ENCODE peak calls at places on chromosomes 2 and 18, in ten cellular contexts. One of them, this sample, is unnamed.
A peak's percentile ranks its signal among the peaks of the same experiment; 100 is the strongest.

GRCh38 chr18:3463052-3463451 is 13.1 kb downstream of the TGIF1 start:
- DNase-seq in fibroblast of the conjunctiva: no peak
- DNase-seq in sciatic nerve: no peak
- DNase-seq in hepatic stellate cell: no peak
- DNase-seq in cardiac fibroblast: no peak
- DNase-seq in IMR-90: peak; percentile 56
- DNase-seq in NCI-H82: no peak
- DNase-seq in NCI-H748 treated with DMSO at 0.1 percent for 48 hours: no peak
- DNase-seq in AG09319: no peak
- DNase-seq in anterior cingulate cortex: no peak
- DNase-seq in this sample: no peak

GRCh38 chr2:33336036-33336625 is 140.3 kb upstream of the RASGRP3 start:
- DNase-seq in fibroblast of the conjunctiva: no peak
- DNase-seq in sciatic nerve: no peak
- DNase-seq in hepatic stellate cell: no peak
- DNase-seq in cardiac fibroblast: no peak
- DNase-seq in IMR-90: no peak
- DNase-seq in NCI-H82: no peak
- DNase-seq in NCI-H748 treated with DMSO at 0.1 percent for 48 hours: no peak
- DNase-seq in AG09319: no peak
- DNase-seq in anterior cingulate cortex: no peak
- DNase-seq in this sample: no peak

GRCh38 chr2:37869756-37870155 is 55.3 kb upstream of the RMDN2 start:
- DNase-seq in fibroblast of the conjunctiva: peak; percentile 6
- DNase-seq in sciatic nerve: no peak
- DNase-seq in hepatic stellate cell: no peak
- DNase-seq in cardiac fibroblast: peak; percentile 34
- DNase-seq in IMR-90: peak; percentile 21
- DNase-seq in NCI-H82: no peak
- DNase-seq in NCI-H748 treated with DMSO at 0.1 percent for 48 hours: no peak
- DNase-seq in AG09319: no peak
- DNase-seq in anterior cingulate cortex: no peak
- DNase-seq in this sample: no peak

GRCh38 chr2:181999255-181999654 is 13.6 kb downstream of the PPP1R1C start:
- DNase-seq in fibroblast of the conjunctiva: no peak
- DNase-seq in sciatic nerve: no peak
- DNase-seq in hepatic stellate cell: no peak
- DNase-seq in cardiac fibroblast: no peak
- DNase-seq in IMR-90: no peak
- DNase-seq in NCI-H82: no peak
- DNase-seq in NCI-H748 treated with DMSO at 0.1 percent for 48 hours: peak; percentile 33
- DNase-seq in AG09319: no peak
- DNase-seq in anterior cingulate cortex: no peak
- DNase-seq in this sample: no peak

GRCh38 chr2:145095641-145096435 is 575.9 kb upstream of the ZEB2 start:
- DNase-seq in fibroblast of the conjunctiva: no peak
- DNase-seq in sciatic nerve: no peak
- DNase-seq in hepatic stellate cell: no peak
- DNase-seq in cardiac fibroblast: peak; percentile 61
- DNase-seq in IMR-90: peak; percentile 93
- DNase-seq in NCI-H82: no peak
- DNase-seq in NCI-H748 treated with DMSO at 0.1 percent for 48 hours: no peak
- DNase-seq in AG09319: no peak
- DNase-seq in anterior cingulate cortex: no peak
- DNase-seq in this sample: no peak

GRCh38 chr2:182868049-182868422 is 1.6 kb upstream of the FRZB start:
- DNase-seq in fibroblast of the conjunctiva: no peak
- DNase-seq in sciatic nerve: no peak
- DNase-seq in hepatic stellate cell: no peak
- DNase-seq in cardiac fibroblast: no peak
- DNase-seq in IMR-90: no peak
- DNase-seq in NCI-H82: peak; percentile 39
- DNase-seq in NCI-H748 treated with DMSO at 0.1 percent for 48 hours: no peak
- DNase-seq in AG09319: no peak
- DNase-seq in anterior cingulate cortex: no peak
- DNase-seq in this sample: no peak

GRCh38 chr2:172442072-172442895 is 14.9 kb downstream of the ITGA6 start:
- DNase-seq in fibroblast of the conjunctiva: peak; percentile 31
- DNase-seq in sciatic nerve: no peak
- DNase-seq in hepatic stellate cell: no peak
- DNase-seq in cardiac fibroblast: peak; percentile 72
- DNase-seq in IMR-90: peak; percentile 97
- DNase-seq in NCI-H82: no peak
- DNase-seq in NCI-H748 treated with DMSO at 0.1 percent for 48 hours: peak; percentile 39
- DNase-seq in AG09319: peak; percentile 54
- DNase-seq in anterior cingulate cortex: no peak
- DNase-seq in this sample: no peak

GRCh38 chr18:49754866-49755265 is 58.5 kb downstream of the ACAA2 start:
- DNase-seq in fibroblast of the conjunctiva: no peak
- DNase-seq in sciatic nerve: no peak
- DNase-seq in hepatic stellate cell: no peak
- DNase-seq in cardiac fibroblast: no peak
- DNase-seq in IMR-90: peak; percentile 13
- DNase-seq in NCI-H82: no peak
- DNase-seq in NCI-H748 treated with DMSO at 0.1 percent for 48 hours: no peak
- DNase-seq in AG09319: no peak
- DNase-seq in anterior cingulate cortex: no peak
- DNase-seq in this sample: no peak

GRCh38 chr18:66495844-66496243 is 108.0 kb downstream of the CDH19 start:
- DNase-seq in fibroblast of the conjunctiva: no peak
- DNase-seq in sciatic nerve: peak; percentile 60
- DNase-seq in hepatic stellate cell: no peak
- DNase-seq in cardiac fibroblast: peak; percentile 20
- DNase-seq in IMR-90: no peak
- DNase-seq in NCI-H82: peak; percentile 88
- DNase-seq in NCI-H748 treated with DMSO at 0.1 percent for 48 hours: no peak
- DNase-seq in AG09319: no peak
- DNase-seq in anterior cingulate cortex: no peak
- DNase-seq in this sample: no peak

GRCh38 chr2:30346475-30347169 is 100.4 kb upstream of the LCLAT1 start:
- DNase-seq in fibroblast of the conjunctiva: no peak
- DNase-seq in sciatic nerve: peak; percentile 68
- DNase-seq in hepatic stellate cell: no peak
- DNase-seq in cardiac fibroblast: peak; percentile 42
- DNase-seq in IMR-90: no peak
- DNase-seq in NCI-H82: peak; percentile 81
- DNase-seq in NCI-H748 treated with DMSO at 0.1 percent for 48 hours: no peak
- DNase-seq in AG09319: no peak
- DNase-seq in anterior cingulate cortex: no peak
- DNase-seq in this sample: no peak

GRCh38 chr2:116819355-116819754 is 995.1 kb upstream of the DDX18 start:
- DNase-seq in fibroblast of the conjunctiva: no peak
- DNase-seq in sciatic nerve: no peak
- DNase-seq in hepatic stellate cell: no peak
- DNase-seq in cardiac fibroblast: no peak
- DNase-seq in IMR-90: no peak
- DNase-seq in NCI-H82: peak; percentile 7
- DNase-seq in NCI-H748 treated with DMSO at 0.1 percent for 48 hours: no peak
- DNase-seq in AG09319: no peak
- DNase-seq in anterior cingulate cortex: no peak
- DNase-seq in this sample: no peak

GRCh38 chr18:30387401-30387800 is 655.1 kb downstream of the DSC3 start:
- DNase-seq in fibroblast of the conjunctiva: no peak
- DNase-seq in sciatic nerve: no peak
- DNase-seq in hepatic stellate cell: no peak
- DNase-seq in cardiac fibroblast: peak; percentile 34
- DNase-seq in IMR-90: no peak
- DNase-seq in NCI-H82: no peak
- DNase-seq in NCI-H748 treated with DMSO at 0.1 percent for 48 hours: no peak
- DNase-seq in AG09319: no peak
- DNase-seq in anterior cingulate cortex: no peak
- DNase-seq in this sample: no peak

This sample was measured in T-cell.